ENCODE peak calls at places on chromosomes 5 and 9, in nine cellular contexts. O is HL-60; B is cardiac fibroblast; I is transverse colon; J is CD4-positive, alpha-beta T cell; L is pancreas; H is kidney epithelial cell; Z is PC-3; G is mesothelial cell of epicardium. S is an unnamed sample.

GRCh38 chr5:113142186-113142585 is 165.6 kb downstream of the DCP2 start:
- DNase-seq in O (no peak), B (no peak), I (no peak), J (no peak), L (no peak), H (no peak), Z (no peak), G (no peak), S (no peak)

GRCh38 chr5:176450077-176450476 is 1.9 kb downstream of the FAF2 start:
- DNase-seq in O (no peak), B (no peak), I (no peak), J (no peak), L (no peak), H (no peak), Z (no peak), G (no peak), S (no peak)

GRCh38 chr5:13957032-13957645 is 12.7 kb upstream of the DNAH5 start:
- DNase-seq in O (no peak), B (peak), I (no peak), J (no peak), L (no peak), H (peak), Z (peak), G (no peak), S (no peak)

GRCh38 chr5:33690736-33691135 is 201.1 kb downstream of the ADAMTS12 start:
- DNase-seq in O (no peak), B (peak), I (no peak), J (no peak), L (no peak), H (peak), Z (peak), G (no peak), S (no peak)

GRCh38 chr9:13445123-13445522 is 165.6 kb upstream of the MPDZ start:
- DNase-seq in O (no peak), B (peak), I (no peak), J (no peak), L (no peak), H (no peak), Z (no peak), G (no peak), S (no peak)

GRCh38 chr9:2570615-2571479 is 50.7 kb upstream of the VLDLR start:
- DNase-seq in O (peak), B (peak), I (peak), J (no peak), L (peak), H (peak), Z (peak), G (no peak), S (no peak)

GRCh38 chr5:72110401-72111013 is 3.2 kb downstream of the MAP1B start:
- DNase-seq in O (no peak), B (peak), I (no peak), J (no peak), L (no peak), H (no peak), Z (no peak), G (no peak), S (no peak)

GRCh38 chr5:109410389-109411174 is 808 bp upstream of the PJA2 start:
- DNase-seq in O (peak), B (peak), I (peak), J (peak), L (peak), H (no peak), Z (peak), G (peak), S (peak)

GRCh38 chr5:177537389-177538361 is 16.7 kb downstream of the FAM193B start:
- DNase-seq in O (no peak), B (peak), I (peak), J (no peak), L (no peak), H (peak), Z (peak), G (no peak), S (no peak)

GRCh38 chr5:112614285-112614684 is 123.4 kb upstream of the APC start:
- DNase-seq in O (no peak), B (no peak), I (no peak), J (no peak), L (no peak), H (no peak), Z (peak), G (no peak), S (no peak)

GRCh38 chr9:121819511-121820231 is 168.2 kb downstream of the DAB2IP start:
- DNase-seq in O (no peak), B (peak), I (no peak), J (no peak), L (no peak), H (no peak), Z (no peak), G (no peak), S (no peak)

GRCh38 chr9:117414220-117414905 is 494 bp downstream of the ASTN2 start:
- DNase-seq in O (no peak), B (peak), I (no peak), J (no peak), L (peak), H (no peak), Z (no peak), G (peak), S (no peak)

GRCh38 chr9:115220339-115221009 is 102.5 kb upstream of the TNC start:
- DNase-seq in O (no peak), B (no peak), I (no peak), J (no peak), L (no peak), H (no peak), Z (no peak), G (no peak), S (no peak)

GRCh38 chr5:10689391-10690081 is 71.5 kb downstream of the DAP start:
- DNase-seq in O (no peak), B (peak), I (no peak), J (no peak), L (no peak), H (no peak), Z (peak), G (no peak), S (no peak)

GRCh38 chr9:135090547-135090946 is 3.1 kb downstream of the OLFM1 start:
- DNase-seq in O (no peak), B (no peak), I (no peak), J (no peak), L (no peak), H (no peak), Z (no peak), G (no peak), S (no peak)

GRCh38 chr5:124419531-124419930 is 326.9 kb downstream of the ZNF608 start:
- DNase-seq in O (no peak), B (no peak), I (no peak), J (no peak), L (no peak), H (no peak), Z (no peak), G (no peak), S (no peak)

GRCh38 chr9:91082709-91083108 is 279.0 kb downstream of the AUH start:
- DNase-seq in O (no peak), B (no peak), I (no peak), J (no peak), L (no peak), H (no peak), Z (no peak), G (no peak), S (no peak)

GRCh38 chr5:80686757-80687156 is 32.0 kb upstream of the DHFR start:
- DNase-seq in O (no peak), B (peak), I (no peak), J (no peak), L (no peak), H (no peak), Z (peak), G (no peak), S (no peak)

GRCh38 chr5:172455511-172456061 is 1.3 kb upstream of the SH3PXD2B start:
- DNase-seq in O (no peak), B (peak), I (peak), J (no peak), L (peak), H (no peak), Z (no peak), G (no peak), S (no peak)

GRCh38 chr5:134512661-134512999 is 12.8 kb upstream of the JADE2 start:
- DNase-seq in O (no peak), B (no peak), I (no peak), J (no peak), L (no peak), H (no peak), Z (no peak), G (no peak), S (no peak)

GRCh38 chr5:108760512-108760911 is 12.8 kb downstream of the FER start:
- DNase-seq in O (no peak), B (no peak), I (no peak), J (no peak), L (no peak), H (no peak), Z (no peak), G (no peak), S (no peak)

GRCh38 chr5:5297432-5298067 is 124.9 kb upstream of the ICE1 start:
- DNase-seq in O (no peak), B (no peak), I (no peak), J (no peak), L (no peak), H (no peak), Z (no peak), G (no peak), S (no peak)

GRCh38 chr5:151889614-151890013 is 35.0 kb downstream of the GLRA1 start:
- DNase-seq in O (no peak), B (no peak), I (no peak), J (no peak), L (no peak), H (no peak), Z (no peak), G (no peak), S (no peak)

GRCh38 chr9:128901822-128902221 is 19.0 kb upstream of the PHYHD1 start:
- DNase-seq in O (no peak), B (no peak), I (no peak), J (no peak), L (no peak), H (no peak), Z (no peak), G (no peak), S (no peak)

GRCh38 chr9:16575142-16575877 is 295.2 kb downstream of the BNC2 start:
- DNase-seq in O (no peak), B (peak), I (no peak), J (no peak), L (no peak), H (no peak), Z (peak), G (no peak), S (no peak)

GRCh38 chr5:56155992-56156584 is 77.0 kb downstream of the ANKRD55 start:
- DNase-seq in O (no peak), B (no peak), I (no peak), J (no peak), L (no peak), H (no peak), Z (no peak), G (no peak), S (no peak)

GRCh38 chr5:34876275-34876674 is 37.3 kb downstream of the TTC23L start:
- DNase-seq in O (no peak), B (no peak), I (no peak), J (no peak), L (no peak), H (no peak), Z (no peak), G (no peak), S (no peak)

GRCh38 chr5:162638849-162639248 is 571.3 kb downstream of the GABRG2 start:
- DNase-seq in O (no peak), B (no peak), I (no peak), J (no peak), L (no peak), H (no peak), Z (no peak), G (no peak), S (no peak)

GRCh38 chr5:111063709-111064322 is 7.7 kb upstream of the TSLP start:
- DNase-seq in O (no peak), B (peak), I (no peak), J (no peak), L (no peak), H (peak), Z (peak), G (no peak), S (no peak)

GRCh38 chr5:114237766-114238165 is 124.1 kb upstream of the KCNN2 start:
- DNase-seq in O (peak), B (peak), I (no peak), J (no peak), L (no peak), H (peak), Z (peak), G (no peak), S (no peak)

GRCh38 chr5:78605611-78606010 is 43.0 kb downstream of the LHFPL2 start:
- DNase-seq in O (no peak), B (no peak), I (no peak), J (no peak), L (no peak), H (no peak), Z (peak), G (no peak), S (no peak)

GRCh38 chr5:67115238-67115637 is 81.4 kb downstream of the CD180 start:
- DNase-seq in O (no peak), B (no peak), I (no peak), J (no peak), L (no peak), H (no peak), Z (no peak), G (no peak), S (no peak)

GRCh38 chr5:74433255-74434123 is 207.0 kb downstream of the ENC1 start:
- DNase-seq in O (no peak), B (peak), I (no peak), J (no peak), L (no peak), H (peak), Z (peak), G (no peak), S (no peak)

GRCh38 chr5:17620627-17621026 is 10.4 kb downstream of the TAF11L12 start:
- DNase-seq in O (no peak), B (no peak), I (no peak), J (no peak), L (no peak), H (no peak), Z (no peak), G (no peak), S (no peak)

GRCh38 chr9:133204335-133204992 is 4.6 kb downstream of the OBP2B start:
- DNase-seq in O (no peak), B (no peak), I (no peak), J (no peak), L (no peak), H (no peak), Z (no peak), G (peak), S (no peak)

GRCh38 chr5:57448751-57449150 is 33.9 kb downstream of the ACTBL2 start:
- DNase-seq in O (no peak), B (no peak), I (no peak), J (no peak), L (no peak), H (no peak), Z (no peak), G (no peak), S (no peak)
- TF ChIP-seq CTCF in O (no peak), B (no peak), I (no peak), J (no peak), L (no peak), H (no peak), Z (no peak), G (no peak), S (no peak)

GRCh38 chr9:3571500-3571899 is 45.7 kb upstream of the RFX3 start:
- DNase-seq in O (no peak), B (no peak), I (no peak), J (no peak), L (no peak), H (no peak), Z (no peak), G (no peak), S (no peak)

GRCh38 chr9:3578786-3579185 is 53.0 kb upstream of the RFX3 start:
- DNase-seq in O (peak), B (peak), I (no peak), J (no peak), L (no peak), H (peak), Z (peak), G (no peak), S (no peak)

GRCh38 chr9:3576358-3576757 is 50.6 kb upstream of the RFX3 start:
- DNase-seq in O (peak), B (peak), I (no peak), J (no peak), L (no peak), H (no peak), Z (no peak), G (no peak), S (no peak)
- TF ChIP-seq CTCF in O (peak), B (no peak), I (no peak), J (no peak), L (no peak), H (no peak), Z (no peak), G (no peak), S (no peak)

GRCh38 chr5:77491783-77492652 is at the start of gene WDR41:
- DNase-seq in O (peak), B (peak), I (peak), J (peak), L (peak), H (peak), Z (peak), G (peak), S (peak)

GRCh38 chr5:77494935-77495334 is 2.8 kb upstream of the WDR41 start:
- DNase-seq in O (no peak), B (no peak), I (no peak), J (no peak), L (no peak), H (no peak), Z (no peak), G (no peak), S (no peak)

GRCh38 chr5:77492653-77493000 is 511 bp upstream of the WDR41 start:
- DNase-seq in O (no peak), B (no peak), I (no peak), J (no peak), L (no peak), H (no peak), Z (no peak), G (no peak), S (no peak)
- TF ChIP-seq CTCF in O (no peak), B (no peak), I (no peak), J (peak), L (no peak), H (no peak), Z (no peak), G (peak), S (peak)

DNA sequence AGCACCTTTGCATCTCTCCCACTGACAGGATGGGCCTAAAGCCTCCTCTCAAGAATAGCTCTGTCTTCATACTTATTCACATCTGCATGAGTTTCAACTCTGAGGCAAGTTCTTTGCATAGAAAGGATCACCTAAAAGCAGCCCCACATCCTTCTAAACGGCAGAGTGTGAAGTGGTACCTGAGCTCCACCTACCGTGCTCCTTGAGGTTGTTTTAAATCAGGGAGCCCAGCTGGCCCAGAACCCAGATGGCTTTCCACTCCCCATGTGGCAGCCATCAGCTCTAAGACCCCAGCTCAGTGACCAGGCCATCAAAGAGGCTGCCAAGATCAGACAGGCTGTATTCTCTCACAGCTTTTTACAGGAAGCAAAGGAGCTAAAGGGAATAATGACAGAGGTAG is 299.3 kb downstream of the RASEF start:
- DNase-seq in O (no peak), B (no peak), I (no peak), J (no peak), L (no peak), H (no peak), Z (peak), G (no peak), S (no peak)
- TF ChIP-seq CTCF in O (no peak), B (no peak), I (no peak), J (no peak), L (no peak), H (peak), Z (peak), G (no peak), S (no peak)

GRCh38 chr5:168946363-168946762 is 354.6 kb downstream of the SLIT3 start:
- DNase-seq in O (no peak), B (peak), I (no peak), J (no peak), L (no peak), H (no peak), Z (peak), G (no peak), S (no peak)
- TF ChIP-seq CTCF in O (no peak), B (peak), I (no peak), J (no peak), L (no peak), H (peak), Z (peak), G (no peak), S (no peak)

GRCh38 chr5:137580030-137580429 is 80.9 kb upstream of the SPOCK1 start:
- DNase-seq in O (no peak), B (no peak), I (no peak), J (no peak), L (no peak), H (no peak), Z (peak), G (no peak), S (no peak)
- TF ChIP-seq CTCF in O (no peak), B (peak), I (no peak), J (no peak), L (no peak), H (peak), Z (peak), G (no peak), S (no peak)

GRCh38 chr9:105426657-105427056 is 21.2 kb upstream of the FSD1L start:
- DNase-seq in O (no peak), B (no peak), I (no peak), J (no peak), L (no peak), H (no peak), Z (no peak), G (no peak), S (no peak)

GRCh38 chr9:105421864-105422263 is 26.0 kb upstream of the FSD1L start:
- DNase-seq in O (no peak), B (no peak), I (no peak), J (no peak), L (no peak), H (no peak), Z (no peak), G (no peak), S (no peak)

GRCh38 chr9:105421154-105421553 is 26.7 kb upstream of the FSD1L start:
- DNase-seq in O (no peak), B (no peak), I (no peak), J (no peak), L (no peak), H (no peak), Z (no peak), G (no peak), S (no peak)

GRCh38 chr9:105431413-105432246 is 16.2 kb upstream of the FSD1L start:
- DNase-seq in O (no peak), B (no peak), I (no peak), J (no peak), L (no peak), H (no peak), Z (no peak), G (no peak), S (no peak)

GRCh38 chr9:105425817-105426433 is 21.9 kb upstream of the FSD1L start:
- DNase-seq in O (no peak), B (peak), I (no peak), J (no peak), L (no peak), H (no peak), Z (peak), G (no peak), S (no peak)
- TF ChIP-seq CTCF in O (peak), B (peak), I (peak), J (peak), L (no peak), H (peak), Z (peak), G (peak), S (no peak)

GRCh38 chr9:124859803-124860581 is 1.8 kb downstream of the RPL35 start:
- DNase-seq in O (no peak), B (no peak), I (no peak), J (no peak), L (no peak), H (no peak), Z (no peak), G (no peak), S (no peak)

GRCh38 chr9:124863371-124863831 is 1.5 kb downstream of the ARPC5L start:
- DNase-seq in O (no peak), B (no peak), I (no peak), J (no peak), L (no peak), H (no peak), Z (peak), G (no peak), S (no peak)

GRCh38 chr9:124860582-124861341 is 995 bp downstream of the RPL35 start:
- DNase-seq in O (no peak), B (no peak), I (no peak), J (no peak), L (no peak), H (no peak), Z (no peak), G (no peak), S (no peak)

GRCh38 chr9:124858330-124859046 is 3.3 kb downstream of the RPL35 start:
- DNase-seq in O (no peak), B (no peak), I (no peak), J (no peak), L (no peak), H (no peak), Z (no peak), G (no peak), S (no peak)

GRCh38 chr9:124861342-124862229 is at the start of the genes ARPC5L and RPL35:
- DNase-seq in O (peak), B (peak), I (peak), J (peak), L (peak), H (peak), Z (peak), G (peak), S (peak)
- TF ChIP-seq CTCF in O (no peak), B (no peak), I (peak), J (peak), L (no peak), H (peak), Z (no peak), G (peak), S (no peak)

S was measured in activated B cell treated with CpG ODN at 0.5 μM for 24 hours.